ENCODE peak calls at places on chromosomes 11 and 22, in four cellular contexts. One of them, this sample, is unnamed.

GRCh38 chr11:128482512-128483191 is 104.7 kb downstream of the ETS1 start:
- DNase-seq in K562: no peak
- DNase-seq in HepG2: no peak
- DNase-seq in GM12878: no peak
- DNase-seq in this sample: no peak

GRCh38 chr22:36323182-36323854 is 64.4 kb downstream of the MYH9 start:
- DNase-seq in K562: no peak
- DNase-seq in HepG2: no peak
- DNase-seq in GM12878: no peak
- DNase-seq in this sample: no peak

GRCh38 chr11:102864724-102865123 is 10.1 kb downstream of the MMP12 start:
- DNase-seq in K562: no peak
- DNase-seq in HepG2: no peak
- DNase-seq in GM12878: no peak
- DNase-seq in this sample: no peak

GRCh38 chr11:65429724-65430405 is 7.3 kb downstream of the NEAT1 start:
- DNase-seq in K562: peak
- DNase-seq in HepG2: no peak
- DNase-seq in GM12878: no peak
- DNase-seq in this sample: no peak

GRCh38 chr11:75997273-75997552 is 182.2 kb downstream of the UVRAG start:
- DNase-seq in K562: no peak
- DNase-seq in HepG2: no peak
- DNase-seq in GM12878: no peak
- DNase-seq in this sample: no peak

GRCh38 chr11:73991471-73992006 is 8.9 kb upstream of the UCP2 start:
- DNase-seq in K562: no peak
- DNase-seq in HepG2: no peak
- DNase-seq in GM12878: peak
- DNase-seq in this sample: no peak

GRCh38 chr22:25602924-25603323 is 38.4 kb downstream of the GRK3 start:
- DNase-seq in K562: peak
- DNase-seq in HepG2: no peak
- DNase-seq in GM12878: no peak
- DNase-seq in this sample: no peak

GRCh38 chr11:100637706-100638105 is 49.4 kb upstream of the ARHGAP42 start:
- DNase-seq in K562: no peak
- DNase-seq in HepG2: no peak
- DNase-seq in GM12878: no peak
- DNase-seq in this sample: no peak

GRCh38 chr11:132312616-132313210 is 942.3 kb downstream of the NTM start:
- DNase-seq in K562: peak
- DNase-seq in HepG2: no peak
- DNase-seq in GM12878: no peak
- DNase-seq in this sample: peak

GRCh38 chr22:18023509-18024275 is 669 bp downstream of the MICAL3 start:
- DNase-seq in K562: peak
- DNase-seq in HepG2: no peak
- DNase-seq in GM12878: no peak
- DNase-seq in this sample: peak

GRCh38 chr22:19019029-19019678 is 83.1 kb upstream of the PRODH start:
- DNase-seq in K562: no peak
- DNase-seq in HepG2: no peak
- DNase-seq in GM12878: no peak
- DNase-seq in this sample: no peak

GRCh38 chr22:40325315-40325714 is 21.0 kb upstream of the ADSL start:
- DNase-seq in K562: no peak
- DNase-seq in HepG2: no peak
- DNase-seq in GM12878: no peak
- DNase-seq in this sample: no peak
- TF ChIP-seq SP1 in K562: no peak
- TF ChIP-seq SP1 in HepG2: no peak
- TF ChIP-seq SP1 in GM12878: no peak
- TF ChIP-seq SP1 in this sample: no peak

GRCh38 chr22:40829131-40829530 is 10.0 kb upstream of the SLC25A17 start:
- DNase-seq in K562: no peak
- DNase-seq in HepG2: no peak
- DNase-seq in GM12878: no peak
- DNase-seq in this sample: no peak

GRCh38 chr22:40826984-40827741 is 8.0 kb upstream of the SLC25A17 start:
- DNase-seq in K562: no peak
- DNase-seq in HepG2: peak
- DNase-seq in GM12878: no peak
- DNase-seq in this sample: no peak
- TF ChIP-seq FOXM1 in K562: no peak
- TF ChIP-seq FOXM1 in HepG2: no peak
- TF ChIP-seq FOXM1 in GM12878: no peak
- TF ChIP-seq FOXM1 in this sample: no peak

DNA sequence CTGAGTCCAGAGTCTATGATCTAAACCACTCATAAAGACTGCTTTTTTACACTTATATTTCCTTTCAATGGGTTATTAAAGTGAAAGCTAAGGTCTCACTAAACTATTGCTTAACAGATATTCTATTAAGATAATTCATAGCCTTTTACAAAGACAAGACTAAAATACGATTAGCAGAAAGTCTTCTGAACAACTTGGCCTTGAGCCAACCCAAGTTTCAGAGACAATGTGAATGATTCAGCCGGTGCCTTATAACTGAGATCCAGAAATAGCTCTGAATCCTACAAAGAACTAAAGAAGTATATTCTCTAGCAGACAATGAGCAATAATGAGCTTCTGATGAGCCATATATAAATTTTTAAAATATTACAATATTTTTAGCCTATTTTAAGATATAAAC is 41.5 kb upstream of the CARD18 start:
- DNase-seq in K562: no peak
- DNase-seq in HepG2: no peak
- DNase-seq in GM12878: no peak
- DNase-seq in this sample: no peak
- TF ChIP-seq SP1 in K562: no peak
- TF ChIP-seq SP1 in HepG2: no peak
- TF ChIP-seq SP1 in GM12878: no peak
- TF ChIP-seq SP1 in this sample: no peak

GRCh38 chr11:123211134-123211879 is 16.3 kb upstream of the CLMP start:
- DNase-seq in K562: no peak
- DNase-seq in HepG2: no peak
- DNase-seq in GM12878: no peak
- DNase-seq in this sample: no peak
- TF ChIP-seq FOXM1 in K562: no peak
- TF ChIP-seq FOXM1 in HepG2: no peak
- TF ChIP-seq FOXM1 in GM12878: no peak
- TF ChIP-seq FOXM1 in this sample: no peak

GRCh38 chr11:125956371-125956770 is 10.5 kb downstream of the VSIG10L2 start:
- DNase-seq in K562: no peak
- DNase-seq in HepG2: no peak
- DNase-seq in GM12878: no peak
- DNase-seq in this sample: no peak

GRCh38 chr11:125960771-125961170 is 14.9 kb downstream of the VSIG10L2 start:
- DNase-seq in K562: no peak
- DNase-seq in HepG2: no peak
- DNase-seq in GM12878: no peak
- DNase-seq in this sample: no peak

GRCh38 chr11:125959931-125960330 is 14.1 kb downstream of the VSIG10L2 start:
- DNase-seq in K562: no peak
- DNase-seq in HepG2: no peak
- DNase-seq in GM12878: no peak
- DNase-seq in this sample: no peak

GRCh38 chr11:125957623-125958330 is 11.9 kb downstream of the VSIG10L2 start:
- DNase-seq in K562: no peak
- DNase-seq in HepG2: no peak
- DNase-seq in GM12878: no peak
- DNase-seq in this sample: no peak

DNA sequence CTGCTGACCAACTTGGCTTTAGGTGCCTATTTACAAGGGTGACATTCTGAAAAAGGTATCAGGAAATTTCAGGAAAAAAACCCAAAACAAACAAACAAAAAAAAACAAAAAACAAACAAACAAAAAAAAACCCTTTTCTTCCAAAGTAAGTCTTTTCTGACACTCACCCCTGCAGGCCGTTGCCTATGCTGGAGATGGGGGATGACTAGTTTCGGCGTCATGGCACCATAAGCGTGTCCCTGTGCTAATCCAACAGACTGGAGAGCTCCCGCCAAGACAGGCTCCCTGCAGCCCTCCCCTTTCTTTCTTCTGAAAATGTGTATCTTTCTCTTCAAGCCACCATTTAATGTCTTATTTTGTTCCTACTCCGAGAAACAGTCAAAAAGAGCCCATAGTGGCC is 13.7 kb downstream of the VSIG10L2 start:
- DNase-seq in K562: no peak
- DNase-seq in HepG2: no peak
- DNase-seq in GM12878: no peak
- DNase-seq in this sample: no peak
- TF ChIP-seq SP1 in K562: no peak
- TF ChIP-seq SP1 in HepG2: no peak
- TF ChIP-seq SP1 in GM12878: no peak
- TF ChIP-seq SP1 in this sample: no peak

GRCh38 chr11:41175304-41175972 is 284.0 kb downstream of the LRRC4C start:
- DNase-seq in K562: no peak
- DNase-seq in HepG2: no peak
- DNase-seq in GM12878: no peak
- DNase-seq in this sample: no peak
- TF ChIP-seq FOXM1 in K562: no peak
- TF ChIP-seq FOXM1 in HepG2: no peak
- TF ChIP-seq FOXM1 in GM12878: no peak
- TF ChIP-seq FOXM1 in this sample: no peak